ENCODE peak calls at places on chromosomes 7 and 10, in five cellular contexts. U is HepG2, V is H1, A is K562, K is GM12878. L is an unnamed sample.

GRCh38 chr10:124530215-124530665 is 68.6 kb downstream of the LHPP start:
- DNase-seq in U (peak), K (no peak), A (peak), V (peak), L (peak)

GRCh38 chr10:22620140-22620857 is 94.1 kb downstream of the PIP4K2A start:
- DNase-seq in A (peak), U (no peak), V (no peak), K (no peak), L (peak)

GRCh38 chr10:101085846-101086245 is 24.1 kb downstream of the KAZALD1 start:
- DNase-seq in A (no peak), U (no peak), K (no peak), V (no peak), L (no peak)

GRCh38 chr7:41730668-41731067 is 27.8 kb upstream of the INHBA start:
- DNase-seq in V (no peak), U (no peak), A (no peak), K (no peak), L (no peak)

GRCh38 chr10:59036311-59037017 is 140.0 kb upstream of the PHYHIPL start:
- DNase-seq in V (no peak), K (peak), U (peak), A (no peak), L (no peak)

GRCh38 chr7:116395125-116395791 is 104.3 kb upstream of the CAV2 start:
- DNase-seq in K (no peak), U (no peak), A (no peak), V (no peak), L (peak)

GRCh38 chr7:137667633-137668387 is 179.0 kb downstream of the DGKI start:
- DNase-seq in K (no peak), U (no peak), V (no peak), A (no peak), L (no peak)

GRCh38 chr10:116053910-116054309 is 219.1 kb downstream of the GFRA1 start:
- DNase-seq in U (no peak), V (no peak), K (no peak), A (no peak), L (no peak)

GRCh38 chr10:7756360-7756992 is 31.3 kb downstream of the KIN start:
- DNase-seq in A (peak), U (peak), V (no peak), K (no peak), L (peak)

GRCh38 chr7:380724-381210 is 90.8 kb downstream of the FOXL3 start:
- DNase-seq in U (no peak), V (no peak), K (no peak), A (no peak), L (no peak)

GRCh38 chr7:156155988-156156733 is 343.9 kb upstream of the SHH start:
- DNase-seq in V (no peak), U (no peak), K (no peak), A (no peak), L (no peak)

GRCh38 chr10:6163364-6164270 is 39.1 kb upstream of the PFKFB3 start:
- DNase-seq in V (peak), U (no peak), K (peak), A (peak), L (peak)

GRCh38 chr10:79324032-79324695 is 23.1 kb upstream of the PPIF start:
- DNase-seq in K (no peak), A (no peak), V (no peak), U (no peak), L (no peak)

GRCh38 chr7:74094224-74095095 is 10.9 kb downstream of the LIMK1 start:
- DNase-seq in K (peak), A (peak), V (peak), U (no peak), L (peak)

GRCh38 chr10:66639351-66639750 is 286.5 kb upstream of the LRRTM3 start:
- DNase-seq in A (no peak), U (no peak), V (no peak), K (no peak), L (no peak)

GRCh38 chr10:86265877-86266259 is 100.7 kb downstream of the GRID1 start:
- DNase-seq in K (no peak), A (no peak), V (peak), U (no peak), L (no peak)

GRCh38 chr10:74207681-74208080 is 56.7 kb downstream of the ADK start:
- DNase-seq in V (no peak), A (no peak), U (no peak), K (no peak), L (no peak)

GRCh38 chr10:77832243-77832642 is 94.3 kb downstream of the DLG5 start:
- DNase-seq in K (no peak), V (no peak), U (no peak), A (no peak), L (no peak)

GRCh38 chr10:79186742-79187544 is 118.2 kb downstream of the ZMIZ1 start:
- DNase-seq in V (no peak), K (no peak), A (no peak), U (no peak), L (no peak)

GRCh38 chr10:86047588-86047987 is 319.0 kb downstream of the GRID1 start:
- DNase-seq in A (no peak), K (peak), V (no peak), U (no peak), L (no peak)

GRCh38 chr7:104980969-104981670 is 32.9 kb upstream of the KMT2E start:
- DNase-seq in V (no peak), K (no peak), A (peak), U (peak), L (peak)

GRCh38 chr10:47051741-47052238 is 140.6 kb downstream of the PTPN20 start:
- DNase-seq in V (no peak), U (no peak), A (no peak), K (no peak), L (no peak)

GRCh38 chr10:124037784-124038183 is 55.6 kb downstream of the CHST15 start:
- DNase-seq in V (no peak), U (no peak), A (no peak), K (no peak), L (no peak)

DNA sequence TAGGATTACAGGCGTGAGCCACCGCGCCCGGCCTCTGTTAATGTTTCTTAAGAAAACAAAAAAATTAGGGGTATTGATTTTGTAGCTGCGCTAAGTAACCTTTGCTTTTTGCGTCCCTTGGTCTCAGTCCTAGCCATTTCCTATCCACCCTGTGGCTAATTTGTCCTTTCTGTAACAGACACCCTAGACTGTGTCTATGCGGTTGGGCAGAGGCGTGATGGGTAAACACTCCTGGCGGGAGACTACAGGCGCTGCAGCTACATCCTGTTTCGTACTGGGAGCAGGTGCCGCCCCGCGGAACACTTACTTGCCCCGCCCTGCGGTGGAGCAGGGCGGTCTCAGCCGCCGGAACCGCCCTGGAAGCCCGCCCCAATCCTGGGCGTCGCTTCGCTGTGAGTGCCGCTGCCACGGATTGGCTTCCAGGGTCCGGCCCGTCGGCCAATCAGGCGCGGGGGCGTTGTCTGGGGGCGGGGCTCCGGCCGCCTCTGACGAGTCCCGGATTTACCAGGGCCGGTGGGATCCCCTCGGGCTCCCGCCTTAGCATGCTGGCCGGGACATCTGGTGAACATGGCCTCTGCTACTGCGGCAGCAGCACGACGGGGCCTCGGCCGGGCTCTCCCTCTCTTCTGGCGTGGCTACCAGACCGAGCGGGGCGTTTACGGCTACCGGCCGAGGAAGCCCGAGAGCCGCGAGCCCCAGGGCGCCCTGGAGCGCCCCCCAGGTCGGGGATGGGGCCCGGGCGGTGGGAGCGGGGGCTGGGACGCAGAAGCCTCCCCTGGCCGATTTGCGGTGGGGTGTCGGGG is at the start of gene DHTKD1:
- DNase-seq in V (peak), K (peak), A (peak), U (peak), L (peak)
- TF ChIP-seq POLR2A in V (peak), K (peak), A (peak), U (peak), L (peak)

GRCh38 chr10:60907972-60908371 is 36.0 kb downstream of the RHOBTB1 start:
- DNase-seq in V (no peak), K (no peak), A (no peak), U (no peak), L (no peak)

GRCh38 chr10:60908896-60909295 is 35.1 kb downstream of the RHOBTB1 start:
- DNase-seq in U (peak), V (no peak), K (no peak), A (no peak), L (no peak)

GRCh38 chr10:60903096-60903495 is 40.9 kb downstream of the RHOBTB1 start:
- DNase-seq in U (peak), V (no peak), A (no peak), K (no peak), L (no peak)

GRCh38 chr10:60901561-60902235 is 42.3 kb downstream of the RHOBTB1 start:
- DNase-seq in A (no peak), V (no peak), U (no peak), K (no peak), L (no peak)

GRCh38 chr10:60905580-60905979 is 38.4 kb downstream of the RHOBTB1 start:
- DNase-seq in V (no peak), K (no peak), A (no peak), U (no peak), L (no peak)
- TF ChIP-seq ATF3 in V (no peak), K (no peak), A (no peak), U (no peak), L (no peak)

GRCh38 chr7:123534383-123535260 is at the start of gene IQUB:
- DNase-seq in K (peak), V (peak), A (peak), U (peak), L (peak)
- TF ChIP-seq POLR2A in K (peak), V (no peak), A (peak), U (no peak), L (no peak)

DNA sequence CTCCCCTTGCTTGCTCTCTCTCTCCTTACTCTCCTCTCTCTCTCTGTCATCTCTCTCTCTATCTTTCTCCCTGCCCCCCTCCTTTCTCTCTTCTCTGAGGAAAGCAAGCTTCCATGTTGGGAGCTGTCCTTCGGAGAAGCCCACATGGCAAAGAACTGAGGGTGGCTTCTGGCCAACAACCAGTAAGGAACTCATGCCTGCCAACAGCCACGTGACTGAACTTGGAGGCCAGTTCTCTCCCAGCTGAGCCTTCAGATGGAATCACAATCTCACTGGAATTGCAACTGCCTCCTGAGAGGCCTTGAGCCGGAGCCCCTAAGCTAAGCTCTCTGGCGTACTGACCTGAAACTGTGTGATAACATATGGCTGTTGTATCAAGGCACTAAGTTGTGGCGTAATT is 12.0 kb upstream of the DHTKD1 start:
- DNase-seq in K (no peak), A (peak), V (no peak), U (no peak), L (no peak)
- TF ChIP-seq ATF3 in K (no peak), A (no peak), V (no peak), U (no peak), L (no peak)

GRCh38 chr7:99042957-99043356 is 101.0 kb downstream of the SMURF1 start:
- DNase-seq in V (no peak), A (no peak), K (no peak), U (peak), L (no peak)

GRCh38 chr7:99041526-99041925 is 102.4 kb downstream of the SMURF1 start:
- DNase-seq in K (no peak), A (no peak), U (peak), V (peak), L (no peak)

GRCh38 chr7:99047526-99048077 is 96.3 kb downstream of the SMURF1 start:
- DNase-seq in V (no peak), K (no peak), A (no peak), U (no peak), L (no peak)

GRCh38 chr7:99050971-99051370 is 92.9 kb downstream of the SMURF1 start:
- DNase-seq in V (no peak), K (no peak), A (no peak), U (peak), L (no peak)

GRCh38 chr7:99046722-99047121 is 97.2 kb downstream of the SMURF1 start:
- DNase-seq in U (no peak), V (no peak), K (no peak), A (no peak), L (no peak)
- TF ChIP-seq POLR2A in U (no peak), V (no peak), K (no peak), A (no peak), L (no peak)

DNA sequence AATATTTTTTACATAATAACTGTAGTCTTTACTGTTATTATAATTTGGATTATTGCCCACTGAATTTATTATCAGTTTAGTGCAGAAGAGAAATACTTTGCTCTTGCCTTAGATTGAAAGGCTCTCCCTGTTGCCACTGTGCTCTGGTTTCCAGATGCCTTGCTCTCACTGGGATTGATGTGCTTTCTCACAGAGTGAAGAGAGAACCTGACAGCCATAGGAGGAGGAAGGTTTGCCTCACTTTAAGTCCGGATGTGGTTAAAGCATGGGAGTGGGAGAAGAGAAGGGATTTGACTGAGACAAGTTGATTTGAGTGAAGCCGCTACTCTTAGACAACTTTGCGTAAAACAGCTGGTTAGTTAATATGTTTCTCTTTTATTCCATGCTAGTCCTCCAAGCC is 68.2 kb upstream of the RPA3 start:
- DNase-seq in A (peak), K (no peak), V (no peak), U (no peak), L (no peak)
- TF ChIP-seq ATF3 in A (no peak), K (no peak), V (no peak), U (no peak), L (no peak)

DNA sequence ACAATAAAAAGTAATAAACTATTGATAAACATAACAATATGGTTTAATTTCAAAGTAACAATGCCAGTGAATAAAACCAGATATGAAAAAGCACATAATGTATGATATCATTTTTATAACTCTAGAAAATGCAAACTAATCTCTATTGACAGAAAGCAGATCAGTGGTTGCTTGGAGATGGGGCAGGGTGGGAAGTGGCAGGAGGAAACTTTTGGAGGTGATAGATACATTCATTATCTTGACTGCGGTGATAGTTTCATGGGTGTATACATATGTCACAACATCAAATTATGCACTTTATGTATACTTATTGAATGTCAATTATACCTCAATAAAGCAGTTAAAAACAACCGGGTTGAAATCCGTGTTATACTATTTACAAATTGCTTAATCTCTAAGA is 16.0 kb upstream of the C1GALT1 start:
- DNase-seq in K (no peak), U (no peak), V (no peak), A (no peak), L (no peak)
- TF ChIP-seq POLR2A in K (no peak), U (no peak), V (no peak), A (no peak), L (no peak)

DNA sequence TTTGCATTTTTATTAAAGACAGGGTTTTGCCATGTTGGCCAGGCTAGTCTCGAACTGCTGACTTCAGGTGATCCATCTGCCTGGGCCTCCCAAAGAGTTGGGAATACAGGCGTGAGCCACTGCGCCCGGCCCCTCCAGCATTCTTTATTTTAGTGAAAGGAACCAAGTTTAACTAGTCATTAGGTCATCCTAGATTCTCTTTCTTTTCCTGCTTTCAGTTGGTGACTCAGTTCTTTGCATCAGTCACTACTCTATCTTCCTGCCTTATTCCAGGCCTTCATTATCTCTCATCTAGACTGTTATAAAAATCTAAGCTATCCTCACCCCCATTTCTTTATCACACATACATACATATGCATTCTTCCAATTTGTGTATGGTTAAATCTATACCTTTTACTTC is 63.7 kb downstream of the PRSS58 start:
- DNase-seq in A (no peak), V (no peak), K (no peak), U (no peak), L (no peak)
- TF ChIP-seq ATF3 in A (no peak), V (no peak), K (no peak), U (no peak), L (no peak)

GRCh38 chr7:151735854-151736402 is 141.0 kb downstream of the PRKAG2 start:
- DNase-seq in K (no peak), V (no peak), U (no peak), A (no peak), L (no peak)

GRCh38 chr7:151735186-151735853 is 141.6 kb downstream of the PRKAG2 start:
- DNase-seq in K (no peak), A (no peak), V (no peak), U (no peak), L (no peak)

GRCh38 chr7:151732834-151733585 is 143.9 kb downstream of the PRKAG2 start:
- DNase-seq in U (no peak), K (no peak), A (no peak), V (no peak), L (no peak)

GRCh38 chr7:151738925-151739324 is 138.0 kb downstream of the PRKAG2 start:
- DNase-seq in K (no peak), V (no peak), U (no peak), A (no peak), L (no peak)

DNA sequence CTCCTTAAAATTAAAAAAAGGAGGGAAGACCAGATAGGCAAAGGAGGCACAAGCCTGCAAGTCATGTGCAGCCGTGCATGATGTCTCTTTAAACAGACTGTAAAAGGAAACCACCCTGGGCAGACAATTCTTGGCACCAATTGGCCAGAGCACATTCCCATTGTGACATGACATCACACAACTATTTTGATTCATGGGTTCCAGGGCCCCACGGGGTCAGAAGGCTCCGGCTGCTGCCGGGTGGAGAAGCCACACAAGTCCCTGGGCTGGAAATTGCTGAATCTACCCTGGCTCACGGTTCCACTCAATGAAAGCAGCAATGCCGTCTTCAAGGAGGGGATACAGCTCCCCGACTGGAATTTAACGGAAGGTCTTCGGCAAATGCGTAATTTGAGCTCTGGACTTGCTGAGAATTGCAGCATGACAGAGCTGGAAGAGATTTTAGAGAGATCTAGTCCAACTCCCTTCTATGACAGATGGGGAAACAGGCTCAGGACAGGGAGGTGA is 140.5 kb downstream of the PRKAG2 start:
- DNase-seq in U (peak), A (peak), K (no peak), V (peak), L (peak)
- TF ChIP-seq POLR2A in U (no peak), A (no peak), K (no peak), V (no peak), L (no peak)